ENCODE peak calls at places on chromosomes 2 and 18, in four cellular contexts. One of them, this sample, is unnamed.

GRCh38 chr18:3713166-3713565 is 263.2 kb downstream of the TGIF1 start:
- DNase-seq in BE2C: no peak
- DNase-seq in kidney: no peak
- DNase-seq in PC-3: no peak
- DNase-seq in this sample: no peak

GRCh38 chr18:40124107-40124506 is 1830.9 kb upstream of the PIK3C3 start:
- DNase-seq in BE2C: no peak
- DNase-seq in kidney: no peak
- DNase-seq in PC-3: peak
- DNase-seq in this sample: no peak

GRCh38 chr2:175872716-175873115 is 129.4 kb downstream of the LNPK start:
- DNase-seq in BE2C: no peak
- DNase-seq in kidney: no peak
- DNase-seq in PC-3: peak
- DNase-seq in this sample: no peak

GRCh38 chr18:12253517-12254136 is 534 bp upstream of the CIDEA start:
- DNase-seq in BE2C: no peak
- DNase-seq in kidney: peak
- DNase-seq in PC-3: no peak
- DNase-seq in this sample: no peak

GRCh38 chr2:239385096-239386000 is 15.5 kb downstream of the HDAC4 start:
- DNase-seq in BE2C: peak
- DNase-seq in kidney: peak
- DNase-seq in PC-3: no peak
- DNase-seq in this sample: peak

GRCh38 chr2:140063356-140063755 is 1283.2 kb upstream of the NXPH2 start:
- DNase-seq in BE2C: no peak
- DNase-seq in kidney: no peak
- DNase-seq in PC-3: no peak
- DNase-seq in this sample: no peak

GRCh38 chr2:163800889-163801498 is 65.2 kb upstream of the FIGN start:
- DNase-seq in BE2C: no peak
- DNase-seq in kidney: no peak
- DNase-seq in PC-3: peak
- DNase-seq in this sample: no peak

GRCh38 chr18:27778441-27778840 is 398.5 kb downstream of the CDH2 start:
- DNase-seq in BE2C: no peak
- DNase-seq in kidney: no peak
- DNase-seq in PC-3: peak
- DNase-seq in this sample: no peak

GRCh38 chr2:27518113-27518781 is 21.6 kb downstream of the GCKR start:
- DNase-seq in BE2C: no peak
- DNase-seq in kidney: no peak
- DNase-seq in PC-3: no peak
- DNase-seq in this sample: no peak

GRCh38 chr2:27520316-27520715 is 23.7 kb downstream of the GCKR start:
- DNase-seq in BE2C: no peak
- DNase-seq in kidney: no peak
- DNase-seq in PC-3: no peak
- DNase-seq in this sample: no peak

GRCh38 chr2:27518782-27519113 is 22.1 kb downstream of the GCKR start:
- DNase-seq in BE2C: no peak
- DNase-seq in kidney: no peak
- DNase-seq in PC-3: no peak
- DNase-seq in this sample: no peak

GRCh38 chr2:27527182-27527581 is 30.5 kb downstream of the GCKR start:
- DNase-seq in BE2C: no peak
- DNase-seq in kidney: no peak
- DNase-seq in PC-3: peak
- DNase-seq in this sample: no peak

GRCh38 chr2:27522400-27522945 is 25.8 kb downstream of the GCKR start:
- DNase-seq in BE2C: no peak
- DNase-seq in kidney: no peak
- DNase-seq in PC-3: peak
- DNase-seq in this sample: no peak
- TF ChIP-seq CTCF in BE2C: peak
- TF ChIP-seq CTCF in kidney: no peak
- TF ChIP-seq CTCF in PC-3: peak
- TF ChIP-seq CTCF in this sample: no peak

DNA sequence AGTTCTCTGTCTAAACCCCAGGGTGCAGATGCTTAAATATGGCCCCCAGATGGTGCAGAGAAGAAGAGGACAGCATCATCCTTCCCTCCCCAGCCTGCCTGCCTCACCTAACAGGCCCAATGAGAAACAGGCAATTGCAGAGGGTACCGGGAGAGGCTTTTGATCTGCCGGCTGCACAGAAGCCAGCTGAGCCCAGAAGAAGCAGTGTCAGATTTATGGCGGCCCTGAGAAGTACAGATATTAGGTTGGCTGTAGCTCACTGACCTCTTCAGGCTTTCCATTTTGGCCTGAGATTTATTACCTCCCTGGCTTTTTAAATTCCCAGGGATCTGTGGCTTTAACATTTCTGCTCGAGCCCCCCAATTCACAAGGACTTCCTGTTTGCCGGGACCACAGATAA is 278.8 kb downstream of the EN1 start:
- DNase-seq in BE2C: no peak
- DNase-seq in kidney: no peak
- DNase-seq in PC-3: no peak
- DNase-seq in this sample: no peak
- TF ChIP-seq CTCF in BE2C: no peak
- TF ChIP-seq CTCF in kidney: no peak
- TF ChIP-seq CTCF in PC-3: no peak
- TF ChIP-seq CTCF in this sample: no peak

GRCh38 chr2:20052872-20053281 is 1.4 kb upstream of the LAPTM4A start:
- DNase-seq in BE2C: peak
- DNase-seq in kidney: no peak
- DNase-seq in PC-3: peak
- DNase-seq in this sample: no peak

GRCh38 chr2:20050104-20050711 is 1.2 kb downstream of the LAPTM4A start:
- DNase-seq in BE2C: no peak
- DNase-seq in kidney: no peak
- DNase-seq in PC-3: peak
- DNase-seq in this sample: no peak

GRCh38 chr2:20052229-20052871 is 922 bp upstream of the LAPTM4A start:
- DNase-seq in BE2C: no peak
- DNase-seq in kidney: no peak
- DNase-seq in PC-3: peak
- DNase-seq in this sample: no peak

GRCh38 chr2:20050712-20051517 is 513 bp downstream of the LAPTM4A start:
- DNase-seq in BE2C: peak
- DNase-seq in kidney: peak
- DNase-seq in PC-3: peak
- DNase-seq in this sample: no peak

DNA sequence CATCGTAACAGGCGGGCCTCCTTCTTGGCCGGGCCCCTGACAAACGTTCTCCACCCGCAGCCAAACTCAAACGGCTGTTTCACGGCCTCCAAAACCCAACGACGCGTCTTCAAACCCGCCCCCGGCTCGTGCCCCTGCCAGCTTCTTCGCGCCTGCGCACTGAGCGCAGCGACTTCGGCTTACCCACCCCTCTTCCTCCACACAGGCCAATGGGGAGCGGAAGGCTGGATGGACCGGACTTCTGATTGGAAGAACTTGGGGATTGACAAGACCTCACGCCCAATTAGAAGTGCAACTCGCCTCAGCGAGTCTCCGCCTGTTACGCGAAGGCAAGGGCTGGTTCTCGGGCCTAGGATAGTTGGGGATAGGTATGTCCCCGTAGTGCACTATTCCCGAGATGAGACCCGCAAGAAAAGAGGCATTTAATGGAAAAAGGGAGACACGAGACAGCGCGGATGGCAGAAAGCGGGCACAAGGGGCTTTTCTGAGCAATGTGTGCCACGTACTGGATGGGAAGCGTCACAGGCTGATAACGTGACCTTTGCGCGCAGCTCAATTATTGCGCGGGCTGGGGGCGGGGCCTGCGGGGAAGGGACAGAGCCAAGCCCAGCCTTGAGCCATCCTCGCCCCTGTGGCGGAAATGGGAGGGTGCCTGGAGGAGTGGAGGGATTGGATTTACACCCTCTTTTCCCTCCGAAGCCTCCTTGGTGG is at the start of gene LAPTM4A:
- DNase-seq in BE2C: peak
- DNase-seq in kidney: peak
- DNase-seq in PC-3: peak
- DNase-seq in this sample: peak
- TF ChIP-seq CTCF in BE2C: no peak
- TF ChIP-seq CTCF in kidney: no peak
- TF ChIP-seq CTCF in PC-3: no peak
- TF ChIP-seq CTCF in this sample: no peak

GRCh38 chr2:38376683-38377500 is at the start of gene ATL2:
- DNase-seq in BE2C: peak
- DNase-seq in kidney: peak
- DNase-seq in PC-3: peak
- DNase-seq in this sample: peak
- TF ChIP-seq CTCF in BE2C: peak
- TF ChIP-seq CTCF in kidney: peak
- TF ChIP-seq CTCF in PC-3: peak
- TF ChIP-seq CTCF in this sample: peak

DNA sequence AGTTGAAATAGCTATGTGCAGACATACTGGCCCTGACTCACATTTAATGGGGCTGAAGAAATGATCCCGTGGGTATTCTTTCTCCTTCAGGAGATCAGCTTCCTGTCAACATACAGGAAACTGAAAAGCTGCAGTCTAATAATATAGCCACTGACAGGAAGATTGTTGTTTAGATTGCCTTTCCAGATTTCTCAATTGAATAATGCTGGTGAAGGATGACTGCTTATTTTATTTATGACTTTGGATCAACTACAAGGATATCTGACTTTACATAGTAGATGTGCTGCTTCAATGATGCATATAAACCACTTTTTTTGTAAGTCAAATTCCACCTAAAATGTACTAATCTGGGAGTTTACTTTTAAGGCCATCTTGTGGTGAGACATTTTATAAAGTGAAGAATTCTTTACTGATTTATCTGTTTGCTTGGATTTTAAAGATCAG is 93.4 kb upstream of the MAP4K3 start:
- DNase-seq in BE2C: no peak
- DNase-seq in kidney: no peak
- DNase-seq in PC-3: peak
- DNase-seq in this sample: no peak
- TF ChIP-seq CTCF in BE2C: no peak
- TF ChIP-seq CTCF in kidney: no peak
- TF ChIP-seq CTCF in PC-3: peak
- TF ChIP-seq CTCF in this sample: peak

GRCh38 chr2:147782521-147782920 is 62.3 kb upstream of the ACVR2A start:
- DNase-seq in BE2C: no peak
- DNase-seq in kidney: no peak
- DNase-seq in PC-3: peak
- DNase-seq in this sample: no peak
- TF ChIP-seq CTCF in BE2C: no peak
- TF ChIP-seq CTCF in kidney: no peak
- TF ChIP-seq CTCF in PC-3: no peak
- TF ChIP-seq CTCF in this sample: no peak

GRCh38 chr2:108119026-108119425 is 120.7 kb upstream of the SULT1C3 start:
- DNase-seq in BE2C: no peak
- DNase-seq in kidney: no peak
- DNase-seq in PC-3: no peak
- DNase-seq in this sample: no peak

GRCh38 chr2:108124733-108125132 is 115.0 kb upstream of the SULT1C3 start:
- DNase-seq in BE2C: no peak
- DNase-seq in kidney: no peak
- DNase-seq in PC-3: no peak
- DNase-seq in this sample: no peak

GRCh38 chr2:108115868-108116267 is 123.9 kb upstream of the SULT1C3 start:
- DNase-seq in BE2C: no peak
- DNase-seq in kidney: no peak
- DNase-seq in PC-3: no peak
- DNase-seq in this sample: no peak

GRCh38 chr2:108119492-108119891 is 120.3 kb upstream of the SULT1C3 start:
- DNase-seq in BE2C: no peak
- DNase-seq in kidney: no peak
- DNase-seq in PC-3: no peak
- DNase-seq in this sample: no peak
- TF ChIP-seq CTCF in BE2C: no peak
- TF ChIP-seq CTCF in kidney: no peak
- TF ChIP-seq CTCF in PC-3: no peak
- TF ChIP-seq CTCF in this sample: no peak

DNA sequence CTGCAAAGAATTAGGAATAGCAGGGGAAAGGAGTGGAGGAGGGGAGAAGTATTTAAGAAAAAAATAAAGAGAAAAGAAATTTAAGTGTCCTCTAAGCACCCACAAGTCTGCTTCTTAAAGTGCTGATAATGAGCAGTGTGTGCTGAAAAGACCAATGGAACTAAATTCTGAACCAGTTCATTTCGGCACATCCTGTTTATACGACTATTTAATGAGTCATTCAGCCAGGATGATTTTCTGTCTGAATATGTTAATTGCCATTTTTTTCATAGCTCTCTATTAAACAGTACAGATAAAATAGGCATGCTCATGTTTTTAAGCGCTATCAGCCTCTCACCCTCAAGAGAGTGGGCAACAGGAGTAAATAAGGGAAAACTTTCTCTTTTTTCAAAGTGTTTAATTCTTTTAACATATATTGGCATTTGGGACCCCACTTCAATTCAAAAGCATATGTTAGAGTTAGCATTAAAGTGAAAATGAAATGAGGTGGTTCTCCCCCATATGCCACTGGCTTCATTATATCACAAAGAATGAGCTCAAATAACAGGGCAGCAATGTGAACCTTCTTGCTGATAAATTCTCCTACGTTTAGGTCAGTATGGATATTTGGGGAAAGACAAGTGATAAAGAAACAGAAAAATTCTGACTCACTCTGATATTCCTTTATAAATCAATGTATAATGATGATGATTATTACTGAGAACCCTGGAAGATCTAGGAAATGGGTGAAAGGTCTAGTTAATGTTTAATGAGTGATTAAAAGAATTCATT is 87.5 kb downstream of the TCF4 start:
- DNase-seq in BE2C: no peak
- DNase-seq in kidney: no peak
- DNase-seq in PC-3: peak
- DNase-seq in this sample: no peak
- TF ChIP-seq CTCF in BE2C: no peak
- TF ChIP-seq CTCF in kidney: no peak
- TF ChIP-seq CTCF in PC-3: no peak
- TF ChIP-seq CTCF in this sample: no peak

This sample was measured in chondrocyte.